ENCODE peak calls at places on chromosome 5, in five cellular contexts. One of them, this sample, is unnamed.

GRCh38 chr5:172953776-172954189 is 5.4 kb upstream of the RPL26L1 start:
- DNase-seq in HepG2: no peak
- DNase-seq in cardiac muscle cell: no peak
- DNase-seq in lung: no peak
- DNase-seq in stomach: no peak
- DNase-seq in this sample: no peak

GRCh38 chr5:136191304-136192014 is 1.5 kb downstream of the SMIM32 start:
- DNase-seq in cardiac muscle cell: peak; percentile 43
- DNase-seq in HepG2: no peak
- DNase-seq in lung: no peak
- DNase-seq in stomach: no peak
- DNase-seq in this sample: no peak

GRCh38 chr5:68968426-68968825 is 125.4 kb upstream of the SLC30A5 start:
- DNase-seq in cardiac muscle cell: no peak
- DNase-seq in HepG2: peak; percentile 3
- DNase-seq in stomach: no peak
- DNase-seq in lung: no peak
- DNase-seq in this sample: no peak

GRCh38 chr5:6302684-6303083 is 75.7 kb downstream of the MED10 start:
- DNase-seq in cardiac muscle cell: peak; percentile 30
- DNase-seq in HepG2: no peak
- DNase-seq in lung: no peak
- DNase-seq in stomach: no peak
- DNase-seq in this sample: no peak

GRCh38 chr5:28580616-28581015 is 1542.2 kb upstream of the CDH9 start:
- DNase-seq in stomach: no peak
- DNase-seq in lung: no peak
- DNase-seq in HepG2: no peak
- DNase-seq in cardiac muscle cell: no peak
- DNase-seq in this sample: no peak

GRCh38 chr5:168481330-168481788 is 4.9 kb upstream of the RARS1 start:
- DNase-seq in lung: no peak
- DNase-seq in cardiac muscle cell: peak; percentile 21
- DNase-seq in HepG2: peak; percentile 28
- DNase-seq in stomach: no peak
- DNase-seq in this sample: no peak

GRCh38 chr5:124103671-124104070 is 591.7 kb downstream of the CSNK1G3 start:
- DNase-seq in stomach: no peak
- DNase-seq in lung: no peak
- DNase-seq in HepG2: no peak
- DNase-seq in cardiac muscle cell: no peak
- DNase-seq in this sample: no peak

GRCh38 chr5:80655231-80655784 is 525 bp upstream of the DHFR start:
- DNase-seq in HepG2: peak; percentile 11
- DNase-seq in cardiac muscle cell: no peak
- DNase-seq in stomach: no peak
- DNase-seq in lung: no peak
- DNase-seq in this sample: no peak

GRCh38 chr5:32002755-32003154 is 171.4 kb downstream of the GOLPH3 start:
- DNase-seq in cardiac muscle cell: no peak
- DNase-seq in lung: no peak
- DNase-seq in stomach: no peak
- DNase-seq in HepG2: no peak
- DNase-seq in this sample: no peak

GRCh38 chr5:157612581-157612980 is 37.0 kb upstream of the ADAM19 start:
- DNase-seq in stomach: no peak
- DNase-seq in HepG2: no peak
- DNase-seq in cardiac muscle cell: no peak
- DNase-seq in lung: no peak
- DNase-seq in this sample: no peak

GRCh38 chr5:59769041-59769360 is 124.5 kb downstream of the PDE4D start:
- DNase-seq in cardiac muscle cell: no peak
- DNase-seq in stomach: no peak
- DNase-seq in lung: no peak
- DNase-seq in HepG2: no peak
- DNase-seq in this sample: no peak

GRCh38 chr5:176856746-176857145 is 42.4 kb downstream of the HK3 start:
- DNase-seq in stomach: no peak
- DNase-seq in cardiac muscle cell: no peak
- DNase-seq in HepG2: no peak
- DNase-seq in lung: no peak
- DNase-seq in this sample: no peak

GRCh38 chr5:45774528-45774927 is 78.3 kb upstream of the HCN1 start:
- DNase-seq in stomach: no peak
- DNase-seq in cardiac muscle cell: peak; percentile 12
- DNase-seq in HepG2: no peak
- DNase-seq in lung: no peak
- DNase-seq in this sample: no peak

GRCh38 chr5:110969502-110969901 is 102.0 kb upstream of the TSLP start:
- DNase-seq in HepG2: no peak
- DNase-seq in stomach: no peak
- DNase-seq in cardiac muscle cell: no peak
- DNase-seq in lung: no peak
- DNase-seq in this sample: no peak

GRCh38 chr5:419970-420369 is 23.0 kb upstream of the EXOC3 start:
- DNase-seq in HepG2: no peak
- DNase-seq in stomach: no peak
- DNase-seq in lung: no peak
- DNase-seq in cardiac muscle cell: no peak
- DNase-seq in this sample: no peak

DNA sequence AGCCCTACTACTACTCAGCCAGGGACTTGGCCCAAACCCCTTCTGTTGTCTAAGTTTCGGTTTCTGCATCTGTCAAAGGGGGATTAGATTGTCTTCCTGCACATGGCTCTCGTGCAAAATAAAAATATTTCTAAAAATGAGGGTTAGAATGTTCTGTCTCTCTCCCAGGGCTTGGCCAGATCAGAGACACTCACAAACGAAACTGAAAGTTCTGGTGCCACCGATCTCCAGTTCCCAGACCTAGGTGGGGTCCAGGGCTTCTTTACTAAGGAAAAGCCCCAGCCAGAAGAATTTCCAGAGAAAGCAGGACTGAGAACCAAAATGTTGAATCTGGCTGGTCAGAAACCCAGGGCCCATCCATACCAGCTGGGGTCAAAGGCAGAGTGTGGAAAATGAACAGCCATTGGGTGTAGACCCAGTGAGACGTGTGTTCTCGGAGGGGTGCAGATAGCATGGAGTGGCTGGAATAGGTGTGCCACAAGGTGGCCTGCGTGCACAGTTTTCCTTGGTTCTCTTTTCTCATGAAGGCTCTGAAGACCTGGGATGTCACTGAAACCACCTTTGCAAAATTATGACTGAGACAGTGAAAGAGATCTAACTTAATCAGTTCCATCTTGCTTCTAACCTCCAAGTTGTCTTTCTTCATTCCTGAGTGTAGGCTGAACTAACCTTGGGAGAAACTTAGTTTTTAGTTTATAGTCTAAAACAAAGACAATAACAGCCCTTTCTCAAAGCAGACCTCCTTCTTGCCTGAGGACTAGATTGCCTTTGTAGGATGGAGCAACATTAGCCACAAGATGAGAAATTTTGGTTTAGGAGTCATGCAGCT is 2.2 kb upstream of the SLC23A1 start:
- DNase-seq in stomach: peak; percentile 52
- DNase-seq in cardiac muscle cell: no peak
- DNase-seq in HepG2: peak; percentile 73
- DNase-seq in lung: no peak
- DNase-seq in this sample: peak; percentile 25
- H3K4me3 ChIP-seq in stomach: peak overlapping the region; percentile 43
- H3K4me3 ChIP-seq in cardiac muscle cell: no peak overlapping the region
- H3K4me3 ChIP-seq in HepG2: peak overlapping the region; percentile 68
- H3K4me3 ChIP-seq in lung: no peak overlapping the region
- H3K4me3 ChIP-seq in this sample: peak overlapping the region; percentile 43

GRCh38 chr5:8094304-8094703 is 225.4 kb downstream of the MTRR start:
- DNase-seq in lung: no peak
- DNase-seq in stomach: no peak
- DNase-seq in HepG2: no peak
- DNase-seq in cardiac muscle cell: no peak
- DNase-seq in this sample: no peak
- H3K27ac ChIP-seq in lung: no peak overlapping the region
- H3K27ac ChIP-seq in stomach: no peak overlapping the region
- H3K27ac ChIP-seq in HepG2: no peak overlapping the region
- H3K27ac ChIP-seq in cardiac muscle cell: no peak overlapping the region
- H3K27ac ChIP-seq in this sample: no peak overlapping the region

GRCh38 chr5:73197637-73198257 is 24.8 kb downstream of the TMEM174 start:
- DNase-seq in lung: no peak
- DNase-seq in cardiac muscle cell: no peak
- DNase-seq in stomach: no peak
- DNase-seq in HepG2: no peak
- DNase-seq in this sample: no peak
- H3K27me3 ChIP-seq in lung: no peaks in the 10 kb centered on the region
- H3K27me3 ChIP-seq in cardiac muscle cell: peaks cover 12% of the 10 kb centered on the region
- H3K27me3 ChIP-seq in stomach: no peaks in the 10 kb centered on the region
- H3K27me3 ChIP-seq in HepG2: peaks cover 4% of the 10 kb centered on the region
- H3K27me3 ChIP-seq in this sample: peaks cover 14% of the 10 kb centered on the region

DNA sequence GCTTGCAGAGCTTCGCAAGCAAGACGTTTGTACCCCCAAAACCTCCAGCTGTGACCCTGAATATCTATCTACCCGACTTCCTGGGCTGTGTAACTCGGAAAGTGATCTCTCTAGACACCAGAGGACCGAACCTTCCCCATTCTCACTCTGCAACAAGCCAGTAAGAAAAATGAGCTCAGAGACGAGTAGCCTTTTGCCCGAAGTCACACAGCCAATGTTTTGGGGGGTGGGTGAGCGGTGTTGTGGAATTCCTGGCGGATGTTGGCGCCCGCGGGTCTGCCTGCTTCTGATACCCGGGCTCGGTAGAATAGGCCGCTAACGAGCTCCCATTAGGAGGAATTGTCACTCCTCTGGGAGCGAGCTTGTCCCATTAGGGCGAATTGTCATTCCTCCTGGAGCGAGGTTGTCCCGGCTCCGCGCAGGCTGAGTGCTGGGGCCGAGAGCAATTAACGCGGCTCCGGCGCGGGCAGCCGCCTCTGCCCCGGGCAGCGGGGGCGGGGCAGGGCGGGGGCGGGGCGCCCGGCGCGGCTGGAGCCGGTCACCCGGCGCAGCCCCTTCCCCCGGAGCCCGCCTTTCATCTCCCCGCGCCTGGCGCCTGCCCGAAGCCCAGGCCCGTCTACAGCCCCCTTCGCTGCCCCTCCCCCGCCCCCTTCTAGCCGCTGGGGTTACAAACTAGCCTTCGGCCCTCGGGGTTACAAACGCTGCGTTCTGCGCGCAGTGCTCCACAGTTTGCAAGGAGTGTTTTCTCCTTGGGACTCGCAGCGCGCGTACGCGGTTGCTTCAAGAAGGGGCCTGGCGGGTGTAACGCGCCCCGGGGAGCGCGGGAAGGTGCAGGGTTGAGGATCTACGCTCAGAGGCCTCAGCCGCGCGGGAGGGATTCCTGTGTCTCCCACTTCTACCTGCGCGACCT is 3.5 kb upstream of the MSX2 start:
- DNase-seq in lung: no peak
- DNase-seq in HepG2: peak; percentile 2
- DNase-seq in cardiac muscle cell: peak; percentile 92
- DNase-seq in stomach: no peak
- DNase-seq in this sample: no peak
- H3K4me3 ChIP-seq in lung: no peak overlapping the region
- H3K4me3 ChIP-seq in HepG2: no peak overlapping the region
- H3K4me3 ChIP-seq in cardiac muscle cell: peak overlapping the region; percentile 18
- H3K4me3 ChIP-seq in stomach: peak overlapping the region; percentile 7
- H3K4me3 ChIP-seq in this sample: peak overlapping the region; percentile 26

DNA sequence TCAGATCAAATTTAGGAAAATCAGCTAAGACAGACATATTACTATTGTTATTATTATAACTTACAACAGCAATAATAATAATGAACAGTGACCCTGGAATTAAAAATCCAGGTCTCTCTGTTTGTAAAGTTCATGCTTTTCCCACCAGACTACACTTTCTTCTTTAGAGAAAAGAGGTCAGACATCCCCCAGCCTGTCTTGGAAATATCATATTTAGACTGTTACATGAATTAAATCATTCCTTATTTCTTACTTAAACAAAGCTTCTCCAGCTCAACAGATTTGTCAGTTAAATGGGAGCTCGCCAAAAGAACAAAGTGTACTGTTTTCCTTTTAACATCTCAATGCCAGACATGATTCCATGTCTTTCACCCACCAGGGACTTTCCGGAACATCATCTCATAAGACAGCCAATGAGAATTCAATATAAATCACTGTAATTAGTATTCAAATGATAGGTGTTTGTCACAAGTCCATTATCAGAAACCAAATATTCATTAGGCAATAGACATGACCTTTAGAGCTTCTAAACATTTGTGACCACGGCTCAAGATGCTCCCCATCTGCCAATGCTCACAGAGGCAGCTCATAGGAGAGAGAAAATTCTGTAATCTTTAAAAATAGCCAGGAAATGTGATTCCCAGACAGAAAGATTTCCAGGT is 351.9 kb downstream of the ENC1 start:
- DNase-seq in stomach: no peak
- DNase-seq in cardiac muscle cell: no peak
- DNase-seq in HepG2: no peak
- DNase-seq in lung: no peak
- DNase-seq in this sample: peak; percentile 42
- H3K27ac ChIP-seq in stomach: peak overlapping the region; percentile 61
- H3K27ac ChIP-seq in cardiac muscle cell: no peak overlapping the region
- H3K27ac ChIP-seq in HepG2: no peak overlapping the region
- H3K27ac ChIP-seq in lung: peak overlapping the region; percentile 56
- H3K27ac ChIP-seq in this sample: peak overlapping the region; percentile 61

GRCh38 chr5:93598997-93599371 is 16.0 kb downstream of the NR2F1 start:
- DNase-seq in lung: no peak
- DNase-seq in stomach: no peak
- DNase-seq in HepG2: no peak
- DNase-seq in cardiac muscle cell: no peak
- DNase-seq in this sample: no peak
- H3K27me3 ChIP-seq in lung: no peaks in the 10 kb centered on the region
- H3K27me3 ChIP-seq in stomach: peaks cover 93% of the 10 kb centered on the region
- H3K27me3 ChIP-seq in HepG2: no peaks in the 10 kb centered on the region
- H3K27me3 ChIP-seq in cardiac muscle cell: peaks cover 100% of the 10 kb centered on the region
- H3K27me3 ChIP-seq in this sample: peaks cover 100% of the 10 kb centered on the region

This sample was measured in heart left ventricle.